ENCODE peak calls at places on chromosomes 5 and 9, in five cellular contexts. Y is astrocyte, A is HepG2, E is K562, U is neural progenitor cell. H is an unnamed sample.

GRCh38 chr5:127871448-127872153 is 168.4 kb downstream of the CCDC192 start:
- DNase-seq in U (no peak), A (no peak), E (no peak), Y (no peak), H (peak)

GRCh38 chr5:148454576-148454975 is 70.8 kb downstream of the FBXO38 start:
- DNase-seq in U (no peak), A (no peak), Y (no peak), E (no peak), H (no peak)

GRCh38 chr9:136645903-136646754 is 16.6 kb upstream of the EGFL7 start:
- DNase-seq in U (peak), Y (no peak), E (peak), A (peak), H (peak)

GRCh38 chr5:131999471-131999931 is 12.0 kb downstream of the ACSL6 start:
- DNase-seq in E (no peak), A (no peak), U (no peak), Y (no peak), H (no peak)

GRCh38 chr5:53364098-53364497 is 116.3 kb upstream of the FST start:
- DNase-seq in A (no peak), Y (no peak), E (no peak), U (peak), H (peak)

GRCh38 chr5:162488077-162488476 is 420.5 kb downstream of the GABRG2 start:
- DNase-seq in U (no peak), Y (no peak), A (no peak), E (no peak), H (no peak)

GRCh38 chr5:1998716-1999317 is 116.1 kb upstream of the IRX4 start:
- DNase-seq in E (no peak), A (no peak), U (no peak), Y (no peak), H (no peak)

GRCh38 chr5:93829346-93829745 is 87.9 kb upstream of the POU5F2 start:
- DNase-seq in U (no peak), Y (peak), A (no peak), E (no peak), H (no peak)

GRCh38 chr5:168770036-168770498 is 190.9 kb upstream of the PANK3 start:
- DNase-seq in Y (no peak), U (peak), E (peak), A (no peak), H (no peak)

GRCh38 chr5:179404321-179405053 is 59.2 kb upstream of the ADAMTS2 start:
- DNase-seq in A (no peak), U (no peak), E (no peak), Y (no peak), H (no peak)

GRCh38 chr5:170121321-170121720 is 15.6 kb downstream of the FOXI1 start:
- DNase-seq in U (no peak), Y (no peak), E (no peak), A (no peak), H (peak)

GRCh38 chr5:15452780-15453179 is 47.2 kb upstream of the FBXL7 start:
- DNase-seq in E (no peak), Y (peak), A (no peak), U (no peak), H (no peak)

GRCh38 chr9:89179535-89179919 is 909 bp upstream of the SHC3 start:
- DNase-seq in Y (peak), E (no peak), U (peak), A (no peak), H (no peak)
- H3K9ac ChIP-seq in Y (peak), E (no peak), U (no peak), A (peak), H (peak)

GRCh38 chr9:16214677-16215076 is 655.8 kb downstream of the BNC2 start:
- DNase-seq in U (no peak), Y (no peak), A (no peak), E (no peak), H (no peak)

GRCh38 chr9:16217933-16218830 is 652.3 kb downstream of the BNC2 start:
- DNase-seq in Y (peak), U (no peak), A (no peak), E (no peak), H (no peak)

GRCh38 chr9:16210440-16210839 is 657.6 kb downstream of the CCDC171 start:
- DNase-seq in A (no peak), U (no peak), Y (no peak), E (no peak), H (no peak)

GRCh38 chr9:16211952-16212351 is 658.5 kb downstream of the BNC2 start:
- DNase-seq in Y (no peak), A (no peak), E (no peak), U (no peak), H (no peak)

GRCh38 chr9:16213781-16214515 is 656.5 kb downstream of the BNC2 start:
- DNase-seq in A (no peak), E (no peak), Y (peak), U (no peak), H (peak)
- H3K4me2 ChIP-seq in A (no peak), E (no peak), Y (peak), U (no peak), H (no peak)

GRCh38 chr5:154479944-154480750 is 2.1 kb upstream of the HAND1 start:
- DNase-seq in A (no peak), U (peak), Y (no peak), E (no peak), H (no peak)
- H3K9ac ChIP-seq in A (no peak), U (no peak), Y (no peak), E (no peak), H (no peak)

GRCh38 chr9:127539982-127540663 is 72.0 kb upstream of the STXBP1 start:
- DNase-seq in U (no peak), Y (no peak), A (no peak), E (no peak), H (no peak)
- H3K4me2 ChIP-seq in U (no peak), Y (peak), A (no peak), E (peak), H (peak)

DNA sequence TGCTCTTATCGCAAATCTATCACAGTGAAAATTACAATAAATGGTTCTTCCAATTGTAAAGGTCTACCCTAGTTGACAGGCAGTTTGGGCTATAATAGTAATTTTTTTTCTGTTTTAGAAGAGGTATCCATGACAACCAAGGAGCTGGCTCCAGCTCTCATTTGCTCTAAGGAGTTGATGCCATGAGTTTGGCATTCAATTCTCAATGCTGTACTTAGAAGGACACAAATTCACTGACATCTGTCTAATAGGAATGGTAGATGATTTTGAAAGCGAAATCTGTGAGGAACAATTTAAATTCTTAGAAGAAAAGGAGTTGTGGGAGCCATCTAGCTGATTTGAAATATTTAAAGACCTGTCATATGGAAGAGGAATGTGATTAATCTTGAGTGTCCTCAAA is 203.6 kb upstream of the DAB2 start:
- DNase-seq in E (no peak), U (no peak), A (no peak), Y (no peak), H (no peak)
- H3K9ac ChIP-seq in E (no peak), U (no peak), A (no peak), Y (no peak), H (no peak)

DNA sequence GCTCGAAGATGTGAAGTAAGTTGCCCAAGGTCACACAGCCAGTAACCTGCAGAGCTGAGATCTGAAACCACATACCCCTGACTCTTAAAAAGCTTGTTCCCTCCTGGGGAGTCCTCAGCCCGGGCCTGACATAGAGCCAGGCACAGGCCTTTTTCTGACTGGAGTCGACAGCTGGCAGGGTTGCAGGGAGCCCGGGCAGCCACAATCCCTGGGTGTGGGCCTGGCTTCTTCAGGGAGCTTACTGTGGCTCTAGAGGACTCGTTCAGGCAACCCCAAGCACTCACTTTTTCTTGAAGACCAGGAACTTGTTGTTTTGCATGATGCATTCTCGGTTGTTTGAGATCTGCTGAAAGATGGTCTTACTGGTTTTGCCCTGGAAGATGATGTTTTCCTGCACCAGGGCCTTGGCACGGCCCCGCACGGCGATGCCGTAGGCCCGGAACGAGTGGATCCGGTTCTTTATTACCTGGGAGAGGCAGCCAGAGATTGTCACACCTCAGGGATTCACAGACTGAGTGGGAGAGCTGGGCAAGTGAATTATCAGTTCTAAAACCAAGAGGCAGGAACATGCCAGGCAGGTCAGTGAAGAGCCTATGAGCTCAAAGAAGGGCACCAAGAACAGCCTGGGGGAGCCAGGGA is 30.0 kb downstream of the POLR1E start:
- DNase-seq in Y (no peak), E (no peak), U (no peak), A (no peak), H (no peak)
- H3K4me2 ChIP-seq in Y (no peak), E (no peak), U (no peak), A (no peak), H (no peak)

DNA sequence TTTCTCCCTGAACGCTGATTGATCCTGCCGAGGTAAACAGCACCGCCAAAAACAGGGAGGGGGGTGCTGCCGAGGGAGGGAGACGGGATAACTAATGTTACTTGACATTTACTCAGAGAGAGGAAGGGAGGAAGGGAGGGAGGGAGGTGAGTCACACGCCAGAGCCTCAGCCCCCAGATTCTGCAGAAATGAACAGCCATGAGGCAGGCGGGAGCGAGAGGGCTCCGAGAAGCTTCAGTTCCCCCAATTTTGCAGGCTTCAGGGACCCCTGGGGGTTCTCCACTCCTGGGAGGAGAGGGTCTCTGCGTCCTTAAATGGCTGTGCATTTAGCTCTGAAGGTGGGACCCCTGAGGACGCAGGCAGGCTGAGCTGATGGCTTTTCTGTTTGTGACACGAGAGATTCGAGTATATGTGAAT is 59.1 kb upstream of the IER5L start:
- DNase-seq in U (no peak), A (no peak), Y (peak), E (peak), H (peak)
- H3K9ac ChIP-seq in U (no peak), A (no peak), Y (peak), E (peak), H (no peak)

GRCh38 chr5:134466241-134467069 is 54.8 kb upstream of the CDKN2AIPNL start:
- DNase-seq in Y (peak), E (peak), U (peak), A (peak), H (peak)

GRCh38 chr5:134465856-134466240 is 54.2 kb upstream of the CDKN2AIPNL start:
- DNase-seq in U (peak), E (peak), Y (peak), A (peak), H (peak)

GRCh38 chr5:134468921-134469400 is 56.5 kb upstream of the JADE2 start:
- DNase-seq in U (no peak), E (no peak), A (no peak), Y (no peak), H (no peak)

GRCh38 chr5:134464988-134465855 is 53.5 kb upstream of the CDKN2AIPNL start:
- DNase-seq in E (no peak), U (no peak), Y (no peak), A (peak), H (no peak)

DNA sequence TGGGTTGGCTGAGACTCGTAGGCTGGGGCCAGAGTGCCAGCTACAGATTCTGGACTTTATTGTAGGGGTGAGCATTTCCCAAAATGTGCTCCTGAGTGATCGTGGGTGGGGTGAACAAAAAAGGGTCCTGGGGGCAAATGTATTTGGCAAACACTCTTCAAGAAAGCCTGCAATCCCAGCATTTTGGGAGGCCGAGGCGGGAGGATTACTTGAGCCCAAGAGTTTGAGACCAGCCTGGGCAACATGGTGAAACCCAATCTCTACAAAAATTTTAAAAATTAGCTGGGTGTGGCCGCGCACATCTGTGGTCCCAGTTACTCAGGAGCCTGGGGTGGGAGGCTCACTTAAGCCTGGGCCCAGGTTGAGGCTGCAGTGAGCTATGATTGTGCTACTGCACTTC is 55.5 kb upstream of the CDKN2AIPNL start:
- DNase-seq in E (peak), U (no peak), Y (no peak), A (no peak), H (no peak)
- H3K4me2 ChIP-seq in E (peak), U (peak), Y (peak), A (peak), H (peak)

H was measured in endothelial cell of umbilical vein.